ENCODE peak calls at places on chromosomes 12 and 14, in six cellular contexts. N is osteocyte, A is coronary artery, V is B cell, M is psoas muscle, R is prostate gland. B is an unnamed sample.

GRCh38 chr14:85531141-85531593 is 1.2 kb downstream of the FLRT2 start:
- DNase-seq in N (peak), A (no peak), V (no peak), M (peak), R (peak), B (no peak)

GRCh38 chr12:98752726-98753125 is 107.6 kb downstream of the APAF1 start:
- DNase-seq in N (no peak), A (no peak), V (no peak), M (no peak), R (no peak), B (no peak)

GRCh38 chr12:86730233-86730632 is 474.0 kb upstream of the MGAT4C start:
- DNase-seq in N (no peak), A (no peak), V (no peak), M (no peak), R (no peak), B (no peak)

GRCh38 chr12:107405436-107405835 is 280.2 kb upstream of the PWP1 start:
- DNase-seq in N (no peak), A (no peak), V (no peak), M (no peak), R (peak), B (no peak)

GRCh38 chr12:24943947-24944597 is 4.8 kb downstream of the BCAT1 start:
- DNase-seq in N (no peak), A (no peak), V (no peak), M (no peak), R (no peak), B (no peak)

GRCh38 chr12:7155471-7156034 is 25.4 kb downstream of the CLSTN3 start:
- DNase-seq in N (no peak), A (no peak), V (no peak), M (no peak), R (peak), B (no peak)

GRCh38 chr12:128091931-128092330 is 175.0 kb upstream of the TMEM132C start:
- DNase-seq in N (peak), A (no peak), V (no peak), M (no peak), R (no peak), B (no peak)

GRCh38 chr14:94110552-94111181 is at the start of gene IFI27:
- DNase-seq in N (peak), A (peak), V (no peak), M (no peak), R (no peak), B (no peak)

GRCh38 chr14:51331651-51332367 is 91.8 kb downstream of the TMX1 start:
- DNase-seq in N (no peak), A (no peak), V (no peak), M (no peak), R (no peak), B (no peak)

GRCh38 chr14:64000749-64001148 is 147.9 kb downstream of the SYNE2 start:
- DNase-seq in N (no peak), A (no peak), V (no peak), M (no peak), R (no peak), B (no peak)

GRCh38 chr14:68522510-68523325 is 270.1 kb downstream of the ZFP36L1 start:
- DNase-seq in N (peak), A (peak), V (no peak), M (no peak), R (no peak), B (no peak)

GRCh38 chr12:110546339-110546738 is 36.8 kb downstream of the PPTC7 start:
- DNase-seq in N (no peak), A (no peak), V (no peak), M (no peak), R (no peak), B (no peak)

GRCh38 chr12:64059685-64060084 is 162.4 kb downstream of the KICS2 start:
- DNase-seq in N (no peak), A (no peak), V (no peak), M (no peak), R (no peak), B (no peak)

GRCh38 chr12:7444076-7444475 is at the start of gene CD163L1:
- DNase-seq in N (no peak), A (no peak), V (no peak), M (no peak), R (no peak), B (no peak)

GRCh38 chr14:22383515-22384166 is 205.4 kb downstream of the DAD1 start:
- DNase-seq in N (no peak), A (no peak), V (peak), M (no peak), R (no peak), B (peak)

GRCh38 chr12:50313256-50313931 is 30.1 kb upstream of the LIMA1 start:
- DNase-seq in N (peak), A (no peak), V (no peak), M (no peak), R (no peak), B (no peak)

GRCh38 chr12:92078167-92079053 is 67.2 kb downstream of the BTG1 start:
- DNase-seq in N (peak), A (no peak), V (no peak), M (no peak), R (no peak), B (no peak)

GRCh38 chr12:674272-674781 is 11.1 kb upstream of the NINJ2 start:
- DNase-seq in N (no peak), A (no peak), V (peak), M (no peak), R (no peak), B (peak)

GRCh38 chr12:130549361-130549760 is 166.7 kb downstream of the RIMBP2 start:
- DNase-seq in N (no peak), A (no peak), V (no peak), M (no peak), R (no peak), B (no peak)

GRCh38 chr12:75876843-75877587 is 154.6 kb downstream of the PHLDA1 start:
- DNase-seq in N (no peak), A (no peak), V (no peak), M (no peak), R (no peak), B (no peak)

GRCh38 chr14:68181395-68182326 is 362.1 kb downstream of the RAD51B start:
- DNase-seq in N (no peak), A (no peak), V (no peak), M (no peak), R (no peak), B (peak)

GRCh38 chr14:67911506-67911905 is 91.9 kb downstream of the RAD51B start:
- DNase-seq in N (no peak), A (no peak), V (no peak), M (no peak), R (no peak), B (no peak)

GRCh38 chr12:20309504-20310148 is 58.7 kb upstream of the PDE3A start:
- DNase-seq in N (no peak), A (no peak), V (no peak), M (peak), R (no peak), B (no peak)

GRCh38 chr14:68291820-68292219 is 472.2 kb downstream of the RAD51B start:
- DNase-seq in N (no peak), A (no peak), V (no peak), M (no peak), R (no peak), B (no peak)

GRCh38 chr12:115632323-115632722 is 645.2 kb downstream of the MED13L start:
- DNase-seq in N (no peak), A (no peak), V (peak), M (no peak), R (peak), B (no peak)
- TF ChIP-seq CTCF in N (peak), A (no peak), V (no peak), M (peak), R (peak), B (peak)

GRCh38 chr12:88579941-88580871 is at the start of gene KITLG:
- DNase-seq in N (peak), A (peak), V (no peak), M (peak), R (peak), B (peak)
- TF ChIP-seq CTCF in N (peak), A (no peak), V (no peak), M (peak), R (peak), B (no peak)

GRCh38 chr14:66121859-66122258 is 364.3 kb upstream of the CCDC196 start:
- DNase-seq in N (no peak), A (no peak), V (no peak), M (no peak), R (no peak), B (no peak)
- TF ChIP-seq CTCF in N (no peak), A (no peak), V (no peak), M (no peak), R (no peak), B (no peak)

GRCh38 chr14:105019861-105020814 is 745 bp downstream of the CDCA4 start:
- DNase-seq in N (no peak), A (no peak), V (peak), M (no peak), R (no peak), B (peak)

GRCh38 chr14:105020815-105021655 is at the start of gene CDCA4:
- DNase-seq in N (peak), A (peak), V (peak), M (peak), R (peak), B (peak)

GRCh38 chr14:105023144-105023543 is 2.3 kb upstream of the CDCA4 start:
- DNase-seq in N (no peak), A (no peak), V (no peak), M (no peak), R (no peak), B (no peak)

GRCh38 chr14:105022276-105022670 is 1.4 kb upstream of the CDCA4 start:
- DNase-seq in N (no peak), A (no peak), V (no peak), M (no peak), R (no peak), B (no peak)

GRCh38 chr14:105021656-105022275 is 883 bp upstream of the CDCA4 start:
- DNase-seq in N (no peak), A (no peak), V (no peak), M (no peak), R (no peak), B (peak)
- TF ChIP-seq CTCF in N (no peak), A (no peak), V (no peak), M (no peak), R (no peak), B (peak)

DNA sequence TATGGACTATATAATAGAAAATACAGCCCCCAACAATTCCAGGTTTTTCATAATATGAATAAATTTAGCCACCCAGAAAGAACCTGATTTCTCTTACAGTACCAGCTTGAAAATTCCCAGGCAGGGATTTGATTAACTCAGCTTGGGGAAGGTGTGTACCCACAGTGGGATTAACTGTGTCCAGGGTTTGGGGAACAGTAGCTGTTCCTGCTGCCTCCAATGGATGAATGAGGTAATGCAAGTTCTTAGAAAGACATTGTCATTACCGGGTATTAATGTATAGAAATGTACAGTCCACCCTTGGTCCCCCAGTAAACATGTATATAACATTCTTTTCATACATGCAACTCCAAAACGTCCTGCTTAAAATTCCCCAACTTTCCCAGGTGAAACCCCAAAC is 115.6 kb downstream of the LRIG3 start:
- DNase-seq in N (no peak), A (no peak), V (no peak), M (no peak), R (no peak), B (no peak)
- TF ChIP-seq CTCF in N (peak), A (no peak), V (no peak), M (no peak), R (no peak), B (peak)

DNA sequence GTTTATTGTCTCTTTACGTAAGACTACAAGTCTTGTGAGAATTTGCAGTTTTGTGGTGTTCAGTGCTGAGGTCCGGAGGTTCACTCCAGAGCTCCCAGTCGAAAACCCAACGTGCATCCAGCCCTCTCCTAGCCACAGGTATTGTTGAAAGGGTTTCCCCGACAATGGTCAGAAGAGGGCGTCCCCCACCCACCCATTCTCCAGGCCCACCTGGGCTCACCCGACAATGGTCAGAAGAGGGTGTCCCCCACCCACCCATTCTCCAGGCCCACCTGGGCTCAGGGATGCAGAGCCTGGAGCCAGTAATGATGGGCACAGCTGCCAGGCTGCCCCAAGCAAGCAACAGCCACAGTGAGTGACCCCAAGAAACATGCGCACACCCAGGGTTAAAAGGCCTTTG is 126.8 kb upstream of the EVL start:
- DNase-seq in N (no peak), A (no peak), V (no peak), M (no peak), R (no peak), B (no peak)
- TF ChIP-seq CTCF in N (no peak), A (no peak), V (no peak), M (no peak), R (no peak), B (no peak)

B was measured in GM13977.